ENCODE peak calls at places on chromosomes 12 and 14, in four cellular contexts. One of them, this sample, is unnamed.

GRCh38 chr12:132700212-132700913 is 10.3 kb upstream of the PGAM5 start:
- DNase-seq in AG04450: no peak
- DNase-seq in GM12865: peak
- DNase-seq in endothelial cell: no peak
- DNase-seq in this sample: no peak

GRCh38 chr12:109589240-109589590 is 15.6 kb downstream of the MVK start:
- DNase-seq in AG04450: no peak
- DNase-seq in GM12865: no peak
- DNase-seq in endothelial cell: no peak
- DNase-seq in this sample: no peak

GRCh38 chr14:97159124-97159523 is 361.9 kb downstream of the VRK1 start:
- DNase-seq in AG04450: no peak
- DNase-seq in GM12865: no peak
- DNase-seq in endothelial cell: no peak
- DNase-seq in this sample: no peak

GRCh38 chr12:53220857-53221202 is 11.2 kb downstream of the RARG start:
- DNase-seq in AG04450: peak
- DNase-seq in GM12865: peak
- DNase-seq in endothelial cell: peak
- DNase-seq in this sample: no peak

GRCh38 chr12:6603095-6603567 is 4.0 kb downstream of the CHD4 start:
- DNase-seq in AG04450: no peak
- DNase-seq in GM12865: no peak
- DNase-seq in endothelial cell: no peak
- DNase-seq in this sample: no peak

GRCh38 chr12:29148958-29149690 is at the start of gene FAR2:
- DNase-seq in AG04450: no peak
- DNase-seq in GM12865: peak
- DNase-seq in endothelial cell: peak
- DNase-seq in this sample: no peak

GRCh38 chr14:34053666-34054065 is 102.8 kb upstream of the EGLN3 start:
- DNase-seq in AG04450: no peak
- DNase-seq in GM12865: no peak
- DNase-seq in endothelial cell: peak
- DNase-seq in this sample: no peak

GRCh38 chr14:104158827-104159798 is 20.7 kb downstream of the KIF26A start:
- DNase-seq in AG04450: no peak
- DNase-seq in GM12865: no peak
- DNase-seq in endothelial cell: no peak
- DNase-seq in this sample: no peak

GRCh38 chr12:54139030-54139429 is 49.8 kb downstream of the SMUG1 start:
- DNase-seq in AG04450: no peak
- DNase-seq in GM12865: no peak
- DNase-seq in endothelial cell: no peak
- DNase-seq in this sample: no peak

GRCh38 chr12:27733052-27733656 is 22.5 kb downstream of the MRPS35 start:
- DNase-seq in AG04450: peak
- DNase-seq in GM12865: peak
- DNase-seq in endothelial cell: no peak
- DNase-seq in this sample: no peak

GRCh38 chr12:124952801-124953200 is 36.1 kb downstream of the DHX37 start:
- DNase-seq in AG04450: no peak
- DNase-seq in GM12865: no peak
- DNase-seq in endothelial cell: no peak
- DNase-seq in this sample: no peak

GRCh38 chr12:104816845-104817503 is 141.1 kb downstream of the SLC41A2 start:
- DNase-seq in AG04450: no peak
- DNase-seq in GM12865: no peak
- DNase-seq in endothelial cell: no peak
- DNase-seq in this sample: no peak

GRCh38 chr12:120849765-120850164 is 54.4 kb downstream of the SPPL3 start:
- DNase-seq in AG04450: peak
- DNase-seq in GM12865: peak
- DNase-seq in endothelial cell: no peak
- DNase-seq in this sample: no peak

GRCh38 chr12:24560867-24561266 is 388.0 kb downstream of the BCAT1 start:
- DNase-seq in AG04450: no peak
- DNase-seq in GM12865: no peak
- DNase-seq in endothelial cell: no peak
- DNase-seq in this sample: no peak

GRCh38 chr14:64974563-64974962 is 2.4 kb upstream of the RAB15 start:
- DNase-seq in AG04450: no peak
- DNase-seq in GM12865: no peak
- DNase-seq in endothelial cell: no peak
- DNase-seq in this sample: no peak

GRCh38 chr12:95473440-95473946 is 459 bp upstream of the METAP2 start:
- DNase-seq in AG04450: no peak
- DNase-seq in GM12865: peak
- DNase-seq in endothelial cell: peak
- DNase-seq in this sample: no peak

GRCh38 chr14:102768223-102769048 is 8.8 kb upstream of the TRAF3 start:
- DNase-seq in AG04450: no peak
- DNase-seq in GM12865: peak
- DNase-seq in endothelial cell: no peak
- DNase-seq in this sample: no peak

GRCh38 chr12:109725321-109726105 is 11.9 kb downstream of the FAM222A start:
- DNase-seq in AG04450: no peak
- DNase-seq in GM12865: no peak
- DNase-seq in endothelial cell: no peak
- DNase-seq in this sample: no peak

GRCh38 chr14:100651999-100652508 is 64.8 kb upstream of the BEGAIN start:
- DNase-seq in AG04450: peak
- DNase-seq in GM12865: no peak
- DNase-seq in endothelial cell: no peak
- DNase-seq in this sample: no peak

GRCh38 chr12:104990950-104991349 is 4.8 kb downstream of the NOPCHAP1 start:
- DNase-seq in AG04450: no peak
- DNase-seq in GM12865: no peak
- DNase-seq in endothelial cell: no peak
- DNase-seq in this sample: no peak

GRCh38 chr14:96303981-96304380 is 48.0 kb downstream of the BDKRB1 start:
- DNase-seq in AG04450: no peak
- DNase-seq in GM12865: no peak
- DNase-seq in endothelial cell: no peak
- DNase-seq in this sample: no peak

GRCh38 chr14:84825481-84825880 is 704.5 kb upstream of the FLRT2 start:
- DNase-seq in AG04450: no peak
- DNase-seq in GM12865: no peak
- DNase-seq in endothelial cell: no peak
- DNase-seq in this sample: no peak

GRCh38 chr12:1474567-1475153 is 119.7 kb downstream of the FBXL14 start:
- DNase-seq in AG04450: peak
- DNase-seq in GM12865: no peak
- DNase-seq in endothelial cell: no peak
- DNase-seq in this sample: no peak

GRCh38 chr12:112380663-112381420 is 1.4 kb downstream of the HECTD4 start:
- DNase-seq in AG04450: no peak
- DNase-seq in GM12865: no peak
- DNase-seq in endothelial cell: peak
- DNase-seq in this sample: no peak

GRCh38 chr12:115225845-115226244 is 541.9 kb upstream of the TBX3 start:
- DNase-seq in AG04450: no peak
- DNase-seq in GM12865: no peak
- DNase-seq in endothelial cell: no peak
- DNase-seq in this sample: no peak

GRCh38 chr12:115227137-115227615 is 543.2 kb upstream of the TBX3 start:
- DNase-seq in AG04450: peak
- DNase-seq in GM12865: no peak
- DNase-seq in endothelial cell: no peak
- DNase-seq in this sample: no peak

GRCh38 chr12:115222220-115222619 is 538.2 kb upstream of the TBX3 start:
- DNase-seq in AG04450: no peak
- DNase-seq in GM12865: no peak
- DNase-seq in endothelial cell: no peak
- DNase-seq in this sample: no peak

GRCh38 chr12:115224031-115224430 is 540.1 kb upstream of the TBX3 start:
- DNase-seq in AG04450: no peak
- DNase-seq in GM12865: no peak
- DNase-seq in endothelial cell: no peak
- DNase-seq in this sample: no peak

DNA sequence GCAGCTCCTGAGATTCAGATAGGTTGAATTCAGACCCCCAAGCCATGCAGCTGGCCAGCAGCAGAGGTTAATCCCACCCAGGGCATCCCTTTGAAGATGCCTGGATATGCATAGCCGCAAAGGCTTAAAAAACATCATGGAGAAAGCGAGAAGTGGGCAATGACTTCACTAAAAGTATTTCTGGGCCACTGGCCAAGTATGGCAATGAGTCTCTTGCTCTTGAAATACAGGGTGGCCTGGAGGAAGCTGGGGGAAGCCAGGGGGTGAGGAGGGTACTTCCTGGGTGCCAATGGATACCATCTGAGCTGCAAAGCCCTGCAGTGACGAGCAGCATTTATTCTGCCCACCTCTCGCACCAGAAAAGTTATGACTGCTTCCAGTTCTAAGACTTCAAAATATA is 539.3 kb upstream of the TBX3 start:
- DNase-seq in AG04450: peak
- DNase-seq in GM12865: no peak
- DNase-seq in endothelial cell: no peak
- DNase-seq in this sample: no peak
- TF ChIP-seq CTCF in AG04450: no peak
- TF ChIP-seq CTCF in GM12865: no peak
- TF ChIP-seq CTCF in endothelial cell: no peak
- TF ChIP-seq CTCF in this sample: no peak

DNA sequence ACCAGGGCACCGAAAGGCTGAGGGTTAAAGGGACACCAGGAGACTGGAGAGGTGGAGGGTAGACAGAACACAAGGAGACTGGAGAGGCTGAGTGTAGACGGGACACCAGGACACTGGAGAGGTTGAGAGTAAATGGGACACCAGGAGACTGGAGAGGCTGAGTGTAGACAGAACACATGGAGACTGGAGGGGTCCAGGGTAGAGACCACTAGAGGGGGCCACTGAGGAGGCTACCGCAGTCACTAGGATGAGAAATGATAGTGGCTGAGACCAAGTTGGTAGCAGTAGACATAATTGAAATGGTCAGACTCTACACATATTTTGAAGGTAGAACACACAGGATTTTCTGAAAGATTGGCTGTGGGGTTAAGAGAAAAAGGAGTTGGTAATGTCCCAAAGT is 68.2 kb downstream of the PAH start:
- DNase-seq in AG04450: no peak
- DNase-seq in GM12865: no peak
- DNase-seq in endothelial cell: no peak
- DNase-seq in this sample: no peak
- TF ChIP-seq CTCF in AG04450: no peak
- TF ChIP-seq CTCF in GM12865: peak
- TF ChIP-seq CTCF in endothelial cell: no peak
- TF ChIP-seq CTCF in this sample: no peak

DNA sequence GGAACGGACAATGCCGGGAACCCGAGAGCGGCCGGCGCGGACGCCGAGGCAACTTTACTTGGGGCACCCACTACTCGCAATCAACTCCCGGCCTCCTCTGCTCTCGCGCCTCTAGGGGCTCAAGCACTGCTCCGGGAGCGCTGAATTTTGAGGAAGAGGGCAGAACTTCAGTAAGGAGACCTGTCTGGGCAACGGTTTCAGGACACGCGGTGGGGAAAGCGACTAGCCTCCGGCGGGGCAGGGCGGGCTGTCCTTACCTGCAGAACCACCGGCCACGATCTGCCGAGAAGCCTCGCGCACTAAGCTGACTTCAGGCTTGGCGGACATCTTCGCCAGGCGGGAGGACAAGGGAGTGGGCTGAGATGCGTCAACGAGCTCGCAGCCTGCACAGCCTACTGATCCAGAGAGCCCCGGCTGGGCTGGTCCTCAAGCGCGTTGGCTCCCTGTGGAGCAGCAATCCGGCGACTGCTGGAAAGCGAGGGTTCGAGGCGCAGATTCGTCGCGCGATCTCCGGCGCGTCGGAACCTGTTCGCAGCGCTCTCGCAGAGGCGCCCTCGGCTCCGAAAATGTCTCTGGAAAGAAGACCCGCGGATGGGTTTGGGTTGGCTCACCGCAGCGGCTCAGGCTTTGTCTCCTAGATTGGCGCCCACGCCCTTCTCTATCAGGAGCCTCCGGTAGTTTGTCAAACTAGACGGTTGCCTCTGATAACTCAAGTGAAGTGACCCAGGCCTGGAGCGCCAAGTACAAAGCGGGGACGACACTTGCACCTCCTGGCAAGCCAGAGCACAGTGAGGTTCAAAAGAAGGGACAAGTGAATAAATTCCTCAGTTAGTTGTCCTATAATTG is at the start of gene SLC25A21:
- DNase-seq in AG04450: peak
- DNase-seq in GM12865: no peak
- DNase-seq in endothelial cell: peak
- DNase-seq in this sample: no peak
- TF ChIP-seq CTCF in AG04450: peak
- TF ChIP-seq CTCF in GM12865: no peak
- TF ChIP-seq CTCF in endothelial cell: no peak
- TF ChIP-seq CTCF in this sample: no peak

GRCh38 chr12:71900091-71900490 is 38.6 kb upstream of the TPH2 start:
- DNase-seq in AG04450: no peak
- DNase-seq in GM12865: no peak
- DNase-seq in endothelial cell: no peak
- DNase-seq in this sample: no peak
- TF ChIP-seq CTCF in AG04450: peak
- TF ChIP-seq CTCF in GM12865: no peak
- TF ChIP-seq CTCF in endothelial cell: peak
- TF ChIP-seq CTCF in this sample: no peak

GRCh38 chr12:52082668-52082987 is 3.1 kb downstream of the SMIM41 start:
- DNase-seq in AG04450: no peak
- DNase-seq in GM12865: no peak
- DNase-seq in endothelial cell: no peak
- DNase-seq in this sample: no peak

GRCh38 chr12:52082988-52083637 is 3.6 kb downstream of the SMIM41 start:
- DNase-seq in AG04450: no peak
- DNase-seq in GM12865: peak
- DNase-seq in endothelial cell: peak
- DNase-seq in this sample: no peak

GRCh38 chr12:52084491-52085231 is 5.2 kb downstream of the SMIM41 start:
- DNase-seq in AG04450: no peak
- DNase-seq in GM12865: no peak
- DNase-seq in endothelial cell: no peak
- DNase-seq in this sample: no peak

GRCh38 chr12:52082026-52082667 is 2.6 kb downstream of the SMIM41 start:
- DNase-seq in AG04450: no peak
- DNase-seq in GM12865: no peak
- DNase-seq in endothelial cell: no peak
- DNase-seq in this sample: no peak

DNA sequence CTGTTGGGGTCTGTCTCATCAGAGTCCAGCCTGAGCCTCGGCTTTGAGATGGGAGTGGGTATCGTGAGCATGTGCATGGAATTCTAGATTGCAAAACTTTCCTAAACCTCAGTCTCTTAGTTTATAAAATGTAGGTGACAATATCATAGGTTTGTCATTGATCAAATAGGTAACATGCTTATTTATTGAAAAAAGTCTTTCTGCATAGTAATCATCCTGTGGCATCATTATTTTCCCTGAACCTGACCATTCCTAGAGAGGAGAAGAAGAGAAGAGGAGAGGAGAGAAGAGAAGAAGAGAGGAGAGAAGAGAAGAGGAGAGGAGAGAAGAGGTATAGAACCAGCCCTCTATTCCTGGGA is 4.1 kb downstream of the SMIM41 start:
- DNase-seq in AG04450: no peak
- DNase-seq in GM12865: no peak
- DNase-seq in endothelial cell: no peak
- DNase-seq in this sample: no peak
- TF ChIP-seq CTCF in AG04450: no peak
- TF ChIP-seq CTCF in GM12865: no peak
- TF ChIP-seq CTCF in endothelial cell: no peak
- TF ChIP-seq CTCF in this sample: no peak

GRCh38 chr14:31026395-31027096 is 367 bp upstream of the STRN3 start:
- DNase-seq in AG04450: peak
- DNase-seq in GM12865: peak
- DNase-seq in endothelial cell: peak
- DNase-seq in this sample: peak
- TF ChIP-seq CTCF in AG04450: no peak
- TF ChIP-seq CTCF in GM12865: no peak
- TF ChIP-seq CTCF in endothelial cell: no peak
- TF ChIP-seq CTCF in this sample: no peak